ENCODE peak calls at places on chromosomes 2 and 18, in five cellular contexts. H is cardiac muscle cell; X is activated T-helper 1 cell treated with anti-CD3 and anti-CD28 coated beads, Interleukin-12 subunit alpha, Interleukin-12 subunit beta, Interleukin-2, Interleukin-4 antibody, amounts not matched to agents 30 ng/mL and 10 ng/mL and 1 ng/mL, durations not matched to agents 14 hours and 24 hours and 36 hours; J is fibroblast of villous mesenchyme; O is HTR-8/SVneo. V is an unnamed sample.

GRCh38 chr2:47072018-47072691 is 83.0 kb downstream of the STPG4 start:
- DNase-seq in O (no peak), X (no peak), J (peak; percentile 98), H (peak; percentile 99), V (no peak)

GRCh38 chr2:35688298-35688697 is 667.3 kb upstream of the CRIM1 start:
- DNase-seq in J (no peak), O (no peak), X (no peak), H (no peak), V (no peak)

GRCh38 chr2:234930397-234930796 is 21.4 kb upstream of the SH3BP4 start:
- DNase-seq in J (no peak), H (no peak), X (no peak), O (no peak), V (no peak)

GRCh38 chr18:32072321-32072720 is 19.4 kb upstream of the RNF138 start:
- DNase-seq in O (no peak), X (no peak), J (no peak), H (peak; percentile 13), V (no peak)

GRCh38 chr2:220356076-220356475 is 728.6 kb downstream of the SLC4A3 start:
- DNase-seq in X (no peak), J (no peak), H (no peak), O (no peak), V (no peak)

GRCh38 chr2:95399061-95399460 is 3.4 kb upstream of the FAHD2A start:
- DNase-seq in H (no peak), O (no peak), J (no peak), X (no peak), V (no peak)

GRCh38 chr18:30514059-30514458 is 528.5 kb downstream of the DSC3 start:
- DNase-seq in J (no peak), O (no peak), X (no peak), H (no peak), V (no peak)

GRCh38 chr2:41326801-41327200 is 721.0 kb upstream of the PKDCC start:
- DNase-seq in X (no peak), H (no peak), O (no peak), J (no peak), V (no peak)

GRCh38 chr2:31193066-31193396 is 24.3 kb downstream of the CAPN14 start:
- DNase-seq in H (no peak), J (no peak), X (no peak), O (no peak), V (no peak)

V was measured in naive thymus-derived CD8-positive, alpha-beta T cell.